ENCODE peak calls at places on chromosomes 12 and 14, in seven cellular contexts. N, T, H, M, Q, I and G are unnamed samples.

GRCh38 chr14:60744566-60744965 is 10.0 kb downstream of the MNAT1 start:
- DNase-seq in Q (no peak), H (no peak), T (no peak), M (no peak), N (no peak), I (no peak), G (no peak)

GRCh38 chr14:95286649-95287048 is 33.1 kb downstream of the CLMN start:
- DNase-seq in I (no peak), H (no peak), Q (no peak), N (no peak), T (no peak), M (no peak), G (no peak)

GRCh38 chr12:68943848-68944247 is 10.9 kb upstream of the CPM start:
- DNase-seq in N (no peak), H (no peak), M (no peak), I (no peak), T (no peak), Q (no peak), G (no peak)

GRCh38 chr12:53750812-53751335 is 905 bp downstream of the CISTR start:
- DNase-seq in M (no peak), H (no peak), I (no peak), T (no peak), N (no peak), Q (no peak), G (no peak)

GRCh38 chr12:22900401-22900800 is 275.4 kb downstream of the ETNK1 start:
- DNase-seq in H (no peak), N (no peak), I (no peak), Q (no peak), T (no peak), M (no peak), G (no peak)

GRCh38 chr14:103107941-103108748 is 13.6 kb downstream of the EXOC3L4 start:
- DNase-seq in H (no peak), Q (no peak), T (no peak), M (no peak), N (no peak), I (no peak), G (no peak)

GRCh38 chr12:122079532-122080081 is 1.1 kb downstream of the MLXIP start:
- DNase-seq in M (no peak), I (no peak), H (no peak), N (no peak), T (no peak), Q (no peak), G (no peak)

GRCh38 chr14:39396448-39396847 is 35.8 kb downstream of the FBXO33 start:
- DNase-seq in N (no peak), T (no peak), M (no peak), Q (no peak), H (no peak), I (no peak), G (no peak)

GRCh38 chr12:95788637-95789036 is 1.9 kb downstream of the NTN4 start:
- DNase-seq in T (no peak), M (peak; percentile 64), H (no peak), N (no peak), Q (no peak), I (no peak), G (peak; percentile 56)

GRCh38 chr12:13203028-13203922 is 6.7 kb downstream of the EMP1 start:
- DNase-seq in N (peak; percentile 47), I (no peak), Q (no peak), M (no peak), H (no peak), T (no peak), G (peak; percentile 26)

GRCh38 chr14:38336298-38336697 is 80.4 kb upstream of the CLEC14A start:
- DNase-seq in H (no peak), Q (no peak), I (no peak), M (no peak), T (no peak), N (no peak), G (no peak)

GRCh38 chr14:31877333-31877798 is 199.7 kb upstream of the ARHGAP5 start:
- DNase-seq in N (no peak), Q (no peak), I (no peak), M (no peak), T (no peak), H (no peak), G (no peak)

GRCh38 chr12:107178776-107179175 is 85.4 kb upstream of the CRY1 start:
- DNase-seq in Q (no peak), T (no peak), M (no peak), N (no peak), I (no peak), H (no peak), G (no peak)

GRCh38 chr14:73342670-73343069 is 105.4 kb downstream of the PAPLN start:
- DNase-seq in M (no peak), N (no peak), I (no peak), H (no peak), Q (no peak), T (no peak), G (no peak)

GRCh38 chr12:99985129-99985570 is 414 bp upstream of the ANKS1B start:
- DNase-seq in N (no peak), H (no peak), I (no peak), T (no peak), Q (no peak), M (no peak), G (no peak)